ENCODE peak calls at places on chromosome 15, in four cellular contexts. One of them, this sample, is unnamed.

GRCh38 chr15:31489801-31490646 is 163.4 kb downstream of the KLF13 start:
- DNase-seq in activated CD4-positive, alpha-beta memory T cell treated with anti-CD3 and anti-CD28 coated beads, Interleukin-2, amount 10 ng/mL, durations not matched to agents 7 days and 5 days: peak
- DNase-seq in stimulated activated CD8-positive, alpha-beta memory T cell treated with anti-CD3 and anti-CD28 coated beads, Interleukin-12 subunit alpha, Interleukin-12 subunit beta, amount 100 ng/mL, for 1 hour: no peak
- DNase-seq in nephron progenitor cell: peak
- DNase-seq in this sample: peak

GRCh38 chr15:47296911-47297310 is 420.4 kb upstream of the SEMA6D start:
- DNase-seq in activated CD4-positive, alpha-beta memory T cell treated with anti-CD3 and anti-CD28 coated beads, Interleukin-2, amount 10 ng/mL, durations not matched to agents 7 days and 5 days: no peak
- DNase-seq in stimulated activated CD8-positive, alpha-beta memory T cell treated with anti-CD3 and anti-CD28 coated beads, Interleukin-12 subunit alpha, Interleukin-12 subunit beta, amount 100 ng/mL, for 1 hour: no peak
- DNase-seq in nephron progenitor cell: no peak
- DNase-seq in this sample: no peak

GRCh38 chr15:60370105-60370803 is 27.5 kb downstream of the ANXA2 start:
- DNase-seq in activated CD4-positive, alpha-beta memory T cell treated with anti-CD3 and anti-CD28 coated beads, Interleukin-2, amount 10 ng/mL, durations not matched to agents 7 days and 5 days: no peak
- DNase-seq in stimulated activated CD8-positive, alpha-beta memory T cell treated with anti-CD3 and anti-CD28 coated beads, Interleukin-12 subunit alpha, Interleukin-12 subunit beta, amount 100 ng/mL, for 1 hour: no peak
- DNase-seq in nephron progenitor cell: no peak
- DNase-seq in this sample: no peak

GRCh38 chr15:31501536-31502157 is 175.0 kb downstream of the KLF13 start:
- DNase-seq in activated CD4-positive, alpha-beta memory T cell treated with anti-CD3 and anti-CD28 coated beads, Interleukin-2, amount 10 ng/mL, durations not matched to agents 7 days and 5 days: no peak
- DNase-seq in stimulated activated CD8-positive, alpha-beta memory T cell treated with anti-CD3 and anti-CD28 coated beads, Interleukin-12 subunit alpha, Interleukin-12 subunit beta, amount 100 ng/mL, for 1 hour: no peak
- DNase-seq in nephron progenitor cell: no peak
- DNase-seq in this sample: no peak

GRCh38 chr15:23467110-23467600 is 20.1 kb upstream of the GOLGA6L2 start:
- DNase-seq in activated CD4-positive, alpha-beta memory T cell treated with anti-CD3 and anti-CD28 coated beads, Interleukin-2, amount 10 ng/mL, durations not matched to agents 7 days and 5 days: no peak
- DNase-seq in stimulated activated CD8-positive, alpha-beta memory T cell treated with anti-CD3 and anti-CD28 coated beads, Interleukin-12 subunit alpha, Interleukin-12 subunit beta, amount 100 ng/mL, for 1 hour: no peak
- DNase-seq in nephron progenitor cell: no peak
- DNase-seq in this sample: peak

GRCh38 chr15:34206016-34206415 is 3.9 kb downstream of the KATNBL1 start:
- DNase-seq in activated CD4-positive, alpha-beta memory T cell treated with anti-CD3 and anti-CD28 coated beads, Interleukin-2, amount 10 ng/mL, durations not matched to agents 7 days and 5 days: no peak
- DNase-seq in stimulated activated CD8-positive, alpha-beta memory T cell treated with anti-CD3 and anti-CD28 coated beads, Interleukin-12 subunit alpha, Interleukin-12 subunit beta, amount 100 ng/mL, for 1 hour: no peak
- DNase-seq in nephron progenitor cell: no peak
- DNase-seq in this sample: no peak

GRCh38 chr15:81492303-81492702 is 118.3 kb upstream of the TMC3 start:
- DNase-seq in activated CD4-positive, alpha-beta memory T cell treated with anti-CD3 and anti-CD28 coated beads, Interleukin-2, amount 10 ng/mL, durations not matched to agents 7 days and 5 days: no peak
- DNase-seq in stimulated activated CD8-positive, alpha-beta memory T cell treated with anti-CD3 and anti-CD28 coated beads, Interleukin-12 subunit alpha, Interleukin-12 subunit beta, amount 100 ng/mL, for 1 hour: no peak
- DNase-seq in nephron progenitor cell: no peak
- DNase-seq in this sample: no peak

GRCh38 chr15:56886450-56886856 is 32.0 kb upstream of the TCF12 start:
- DNase-seq in activated CD4-positive, alpha-beta memory T cell treated with anti-CD3 and anti-CD28 coated beads, Interleukin-2, amount 10 ng/mL, durations not matched to agents 7 days and 5 days: no peak
- DNase-seq in stimulated activated CD8-positive, alpha-beta memory T cell treated with anti-CD3 and anti-CD28 coated beads, Interleukin-12 subunit alpha, Interleukin-12 subunit beta, amount 100 ng/mL, for 1 hour: no peak
- DNase-seq in nephron progenitor cell: no peak
- DNase-seq in this sample: no peak

GRCh38 chr15:101542306-101543025 is 53.0 kb upstream of the PCSK6 start:
- DNase-seq in activated CD4-positive, alpha-beta memory T cell treated with anti-CD3 and anti-CD28 coated beads, Interleukin-2, amount 10 ng/mL, durations not matched to agents 7 days and 5 days: no peak
- DNase-seq in stimulated activated CD8-positive, alpha-beta memory T cell treated with anti-CD3 and anti-CD28 coated beads, Interleukin-12 subunit alpha, Interleukin-12 subunit beta, amount 100 ng/mL, for 1 hour: no peak
- DNase-seq in nephron progenitor cell: no peak
- DNase-seq in this sample: no peak

GRCh38 chr15:87547470-87548181 is 708.9 kb downstream of the NTRK3 start:
- DNase-seq in activated CD4-positive, alpha-beta memory T cell treated with anti-CD3 and anti-CD28 coated beads, Interleukin-2, amount 10 ng/mL, durations not matched to agents 7 days and 5 days: no peak
- DNase-seq in stimulated activated CD8-positive, alpha-beta memory T cell treated with anti-CD3 and anti-CD28 coated beads, Interleukin-12 subunit alpha, Interleukin-12 subunit beta, amount 100 ng/mL, for 1 hour: no peak
- DNase-seq in nephron progenitor cell: no peak
- DNase-seq in this sample: no peak

GRCh38 chr15:64864080-64864479 is 22.4 kb downstream of the PLEKHO2 start:
- DNase-seq in activated CD4-positive, alpha-beta memory T cell treated with anti-CD3 and anti-CD28 coated beads, Interleukin-2, amount 10 ng/mL, durations not matched to agents 7 days and 5 days: no peak
- DNase-seq in stimulated activated CD8-positive, alpha-beta memory T cell treated with anti-CD3 and anti-CD28 coated beads, Interleukin-12 subunit alpha, Interleukin-12 subunit beta, amount 100 ng/mL, for 1 hour: no peak
- DNase-seq in nephron progenitor cell: no peak
- DNase-seq in this sample: no peak

GRCh38 chr15:73320619-73321180 is 48.1 kb downstream of the HCN4 start:
- DNase-seq in activated CD4-positive, alpha-beta memory T cell treated with anti-CD3 and anti-CD28 coated beads, Interleukin-2, amount 10 ng/mL, durations not matched to agents 7 days and 5 days: no peak
- DNase-seq in stimulated activated CD8-positive, alpha-beta memory T cell treated with anti-CD3 and anti-CD28 coated beads, Interleukin-12 subunit alpha, Interleukin-12 subunit beta, amount 100 ng/mL, for 1 hour: no peak
- DNase-seq in nephron progenitor cell: no peak
- DNase-seq in this sample: no peak

GRCh38 chr15:65303687-65304392 is 637 bp upstream of the RNU5B-1 start:
- DNase-seq in activated CD4-positive, alpha-beta memory T cell treated with anti-CD3 and anti-CD28 coated beads, Interleukin-2, amount 10 ng/mL, durations not matched to agents 7 days and 5 days: peak
- DNase-seq in stimulated activated CD8-positive, alpha-beta memory T cell treated with anti-CD3 and anti-CD28 coated beads, Interleukin-12 subunit alpha, Interleukin-12 subunit beta, amount 100 ng/mL, for 1 hour: no peak
- DNase-seq in nephron progenitor cell: peak
- DNase-seq in this sample: peak

GRCh38 chr15:46589088-46589487 is 954.3 kb downstream of the SQOR start:
- DNase-seq in activated CD4-positive, alpha-beta memory T cell treated with anti-CD3 and anti-CD28 coated beads, Interleukin-2, amount 10 ng/mL, durations not matched to agents 7 days and 5 days: no peak
- DNase-seq in stimulated activated CD8-positive, alpha-beta memory T cell treated with anti-CD3 and anti-CD28 coated beads, Interleukin-12 subunit alpha, Interleukin-12 subunit beta, amount 100 ng/mL, for 1 hour: no peak
- DNase-seq in nephron progenitor cell: no peak
- DNase-seq in this sample: no peak

GRCh38 chr15:70947369-70948335 is 55.0 kb downstream of the LRRC49 start:
- DNase-seq in activated CD4-positive, alpha-beta memory T cell treated with anti-CD3 and anti-CD28 coated beads, Interleukin-2, amount 10 ng/mL, durations not matched to agents 7 days and 5 days: no peak
- DNase-seq in stimulated activated CD8-positive, alpha-beta memory T cell treated with anti-CD3 and anti-CD28 coated beads, Interleukin-12 subunit alpha, Interleukin-12 subunit beta, amount 100 ng/mL, for 1 hour: no peak
- DNase-seq in nephron progenitor cell: no peak
- DNase-seq in this sample: no peak

GRCh38 chr15:71545223-71545760 is 265.1 kb upstream of the NR2E3 start:
- DNase-seq in activated CD4-positive, alpha-beta memory T cell treated with anti-CD3 and anti-CD28 coated beads, Interleukin-2, amount 10 ng/mL, durations not matched to agents 7 days and 5 days: no peak
- DNase-seq in stimulated activated CD8-positive, alpha-beta memory T cell treated with anti-CD3 and anti-CD28 coated beads, Interleukin-12 subunit alpha, Interleukin-12 subunit beta, amount 100 ng/mL, for 1 hour: no peak
- DNase-seq in nephron progenitor cell: no peak
- DNase-seq in this sample: no peak

GRCh38 chr15:22979069-22979698 is 984 bp downstream of the CYFIP1 start:
- DNase-seq in activated CD4-positive, alpha-beta memory T cell treated with anti-CD3 and anti-CD28 coated beads, Interleukin-2, amount 10 ng/mL, durations not matched to agents 7 days and 5 days: peak
- DNase-seq in stimulated activated CD8-positive, alpha-beta memory T cell treated with anti-CD3 and anti-CD28 coated beads, Interleukin-12 subunit alpha, Interleukin-12 subunit beta, amount 100 ng/mL, for 1 hour: no peak
- DNase-seq in nephron progenitor cell: peak
- DNase-seq in this sample: peak

GRCh38 chr15:64461577-64462162 is 1.3 kb downstream of the ZNF609 start:
- DNase-seq in activated CD4-positive, alpha-beta memory T cell treated with anti-CD3 and anti-CD28 coated beads, Interleukin-2, amount 10 ng/mL, durations not matched to agents 7 days and 5 days: peak
- DNase-seq in stimulated activated CD8-positive, alpha-beta memory T cell treated with anti-CD3 and anti-CD28 coated beads, Interleukin-12 subunit alpha, Interleukin-12 subunit beta, amount 100 ng/mL, for 1 hour: no peak
- DNase-seq in nephron progenitor cell: peak
- DNase-seq in this sample: no peak

GRCh38 chr15:74959643-74959939 is 3.0 kb upstream of the RPP25 start:
- DNase-seq in activated CD4-positive, alpha-beta memory T cell treated with anti-CD3 and anti-CD28 coated beads, Interleukin-2, amount 10 ng/mL, durations not matched to agents 7 days and 5 days: no peak
- DNase-seq in stimulated activated CD8-positive, alpha-beta memory T cell treated with anti-CD3 and anti-CD28 coated beads, Interleukin-12 subunit alpha, Interleukin-12 subunit beta, amount 100 ng/mL, for 1 hour: no peak
- DNase-seq in nephron progenitor cell: no peak
- DNase-seq in this sample: no peak

GRCh38 chr15:88631464-88632028 is 7.3 kb upstream of the ISG20 start:
- DNase-seq in activated CD4-positive, alpha-beta memory T cell treated with anti-CD3 and anti-CD28 coated beads, Interleukin-2, amount 10 ng/mL, durations not matched to agents 7 days and 5 days: no peak
- DNase-seq in stimulated activated CD8-positive, alpha-beta memory T cell treated with anti-CD3 and anti-CD28 coated beads, Interleukin-12 subunit alpha, Interleukin-12 subunit beta, amount 100 ng/mL, for 1 hour: no peak
- DNase-seq in nephron progenitor cell: no peak
- DNase-seq in this sample: no peak

GRCh38 chr15:70528816-70529215 is 234.5 kb downstream of the UACA start:
- DNase-seq in activated CD4-positive, alpha-beta memory T cell treated with anti-CD3 and anti-CD28 coated beads, Interleukin-2, amount 10 ng/mL, durations not matched to agents 7 days and 5 days: no peak
- DNase-seq in stimulated activated CD8-positive, alpha-beta memory T cell treated with anti-CD3 and anti-CD28 coated beads, Interleukin-12 subunit alpha, Interleukin-12 subunit beta, amount 100 ng/mL, for 1 hour: no peak
- DNase-seq in nephron progenitor cell: no peak
- DNase-seq in this sample: no peak

GRCh38 chr15:41575282-41575681 is 16.3 kb downstream of the TYRO3 start:
- DNase-seq in activated CD4-positive, alpha-beta memory T cell treated with anti-CD3 and anti-CD28 coated beads, Interleukin-2, amount 10 ng/mL, durations not matched to agents 7 days and 5 days: no peak
- DNase-seq in stimulated activated CD8-positive, alpha-beta memory T cell treated with anti-CD3 and anti-CD28 coated beads, Interleukin-12 subunit alpha, Interleukin-12 subunit beta, amount 100 ng/mL, for 1 hour: no peak
- DNase-seq in nephron progenitor cell: no peak
- DNase-seq in this sample: no peak

GRCh38 chr15:76684002-76684401 is 221.1 kb downstream of the SCAPER start:
- DNase-seq in activated CD4-positive, alpha-beta memory T cell treated with anti-CD3 and anti-CD28 coated beads, Interleukin-2, amount 10 ng/mL, durations not matched to agents 7 days and 5 days: no peak
- DNase-seq in stimulated activated CD8-positive, alpha-beta memory T cell treated with anti-CD3 and anti-CD28 coated beads, Interleukin-12 subunit alpha, Interleukin-12 subunit beta, amount 100 ng/mL, for 1 hour: no peak
- DNase-seq in nephron progenitor cell: no peak
- DNase-seq in this sample: no peak

GRCh38 chr15:74007820-74008371 is 13.4 kb downstream of the PML start:
- DNase-seq in activated CD4-positive, alpha-beta memory T cell treated with anti-CD3 and anti-CD28 coated beads, Interleukin-2, amount 10 ng/mL, durations not matched to agents 7 days and 5 days: peak
- DNase-seq in stimulated activated CD8-positive, alpha-beta memory T cell treated with anti-CD3 and anti-CD28 coated beads, Interleukin-12 subunit alpha, Interleukin-12 subunit beta, amount 100 ng/mL, for 1 hour: no peak
- DNase-seq in nephron progenitor cell: no peak
- DNase-seq in this sample: no peak

GRCh38 chr15:38563723-38564519 is 693 bp downstream of the RASGRP1 start:
- DNase-seq in activated CD4-positive, alpha-beta memory T cell treated with anti-CD3 and anti-CD28 coated beads, Interleukin-2, amount 10 ng/mL, durations not matched to agents 7 days and 5 days: peak
- DNase-seq in stimulated activated CD8-positive, alpha-beta memory T cell treated with anti-CD3 and anti-CD28 coated beads, Interleukin-12 subunit alpha, Interleukin-12 subunit beta, amount 100 ng/mL, for 1 hour: peak
- DNase-seq in nephron progenitor cell: peak
- DNase-seq in this sample: peak